ENCODE peak calls at places on chromosome 15, in four cellular contexts. L is adipocyte; T is Calu3; M is stimulated activated CD4-positive, alpha-beta T cell treated with anti-CD3 and anti-CD28 coated beads, Interleukin-1b, Interleukin-23, amount 100 ng/mL, for 24 hours. Q is an unnamed sample.

GRCh38 chr15:98609144-98609852 is 39.0 kb upstream of the IGF1R start:
- DNase-seq in T (peak), M (no peak), L (peak), Q (no peak)

GRCh38 chr15:67167131-67167530 is 87.3 kb downstream of the AAGAB start:
- DNase-seq in M (no peak), T (no peak), L (no peak), Q (no peak)

GRCh38 chr15:34154725-34155204 is 52.9 kb downstream of the PGBD4 start:
- DNase-seq in T (peak), M (no peak), L (no peak), Q (no peak)

GRCh38 chr15:83380026-83380425 is 67.1 kb upstream of the SH3GL3 start:
- DNase-seq in T (no peak), M (no peak), L (no peak), Q (no peak)

GRCh38 chr15:62241135-62241770 is 76.2 kb upstream of the C2CD4B start:
- DNase-seq in L (no peak), M (no peak), T (peak), Q (peak)

GRCh38 chr15:54083501-54083900 is 105.3 kb downstream of the UNC13C start:
- DNase-seq in T (no peak), L (no peak), M (no peak), Q (no peak)

GRCh38 chr15:101112336-101113113 is 139.3 kb downstream of the CHSY1 start:
- DNase-seq in M (no peak), L (no peak), T (no peak), Q (no peak)

GRCh38 chr15:84765675-84766074 is 17.3 kb downstream of the ZNF592 start:
- DNase-seq in M (no peak), L (no peak), T (no peak), Q (no peak)

GRCh38 chr15:101420232-101420631 is 69.3 kb downstream of the PCSK6 start:
- DNase-seq in T (no peak), L (no peak), M (no peak), Q (no peak)

Q was measured in NCI-H460.